ENCODE peak calls at places on chromosomes 3 and 15, in four cellular contexts. G is H9, Y is IMR-90, C is neuronal stem cell. L is an unnamed sample.

GRCh38 chr3:46831316-46831715 is 31.9 kb downstream of the MYL3 start:
- DNase-seq in G (no peak), Y (no peak), C (no peak), L (no peak)

GRCh38 chr3:185207931-185208746 is 45.7 kb downstream of the EHHADH start:
- DNase-seq in G (no peak), Y (peak; percentile 61), C (no peak), L (no peak)

GRCh38 chr3:179446501-179446900 is 4.8 kb downstream of the GNB4 start:
- DNase-seq in G (no peak), Y (peak; percentile 48), C (no peak), L (peak; percentile 75)

GRCh38 chr3:188049890-188050530 is 103.9 kb upstream of the LPP start:
- DNase-seq in G (no peak), Y (no peak), C (no peak), L (no peak)

GRCh38 chr3:142664819-142665218 is 59.0 kb upstream of the TRPC1 start:
- DNase-seq in G (no peak), Y (no peak), C (no peak), L (no peak)

GRCh38 chr3:184241447-184242296 is 7.1 kb downstream of the ALG3 start:
- DNase-seq in G (peak; percentile 61), Y (peak; percentile 21), C (no peak), L (peak; percentile 23)

GRCh38 chr3:178736300-178736699 is 200.1 kb downstream of the KCNMB2 start:
- DNase-seq in G (no peak), Y (no peak), C (no peak), L (no peak)

GRCh38 chr15:100229181-100230163 is 112.3 kb downstream of the ADAMTS17 start:
- DNase-seq in G (no peak), Y (no peak), C (no peak), L (no peak)

GRCh38 chr15:38211249-38211648 is 41.4 kb upstream of the SPRED1 start:
- DNase-seq in G (no peak), Y (no peak), C (no peak), L (no peak)

GRCh38 chr3:132595036-132595435 is 2.0 kb upstream of the ACKR4 start:
- DNase-seq in G (peak; percentile 32), Y (peak; percentile 66), C (peak; percentile 5), L (peak; percentile 68)

GRCh38 chr3:33058780-33059179 is 38.2 kb downstream of the GLB1 start:
- DNase-seq in G (no peak), Y (no peak), C (no peak), L (no peak)

GRCh38 chr15:41512512-41513281 is 930 bp downstream of the LTK start:
- DNase-seq in G (no peak), Y (no peak), C (no peak), L (no peak)

GRCh38 chr15:66833372-66833771 is 131.3 kb downstream of the SMAD6 start:
- DNase-seq in G (no peak), Y (no peak), C (no peak), L (peak; percentile 47)

GRCh38 chr3:106130384-106131084 is 261.7 kb upstream of the CBLB start:
- DNase-seq in G (no peak), Y (peak; percentile 87), C (no peak), L (peak; percentile 79)
- H2BK120ac ChIP-seq in G (no peak overlapping the region), Y (peak overlapping the region; percentile 61), C (no peak overlapping the region), L (no peak overlapping the region)

GRCh38 chr3:25584011-25584789 is 80.5 kb downstream of the TOP2B start:
- DNase-seq in G (no peak), Y (no peak), C (no peak), L (no peak)

GRCh38 chr3:25581823-25582222 is 82.9 kb downstream of the TOP2B start:
- DNase-seq in G (no peak), Y (no peak), C (no peak), L (no peak)

GRCh38 chr3:25582242-25582641 is 82.5 kb downstream of the TOP2B start:
- DNase-seq in G (no peak), Y (peak; percentile 96), C (no peak), L (peak; percentile 54)

GRCh38 chr3:25581335-25581734 is 83.4 kb downstream of the TOP2B start:
- DNase-seq in G (no peak), Y (no peak), C (no peak), L (no peak)

DNA sequence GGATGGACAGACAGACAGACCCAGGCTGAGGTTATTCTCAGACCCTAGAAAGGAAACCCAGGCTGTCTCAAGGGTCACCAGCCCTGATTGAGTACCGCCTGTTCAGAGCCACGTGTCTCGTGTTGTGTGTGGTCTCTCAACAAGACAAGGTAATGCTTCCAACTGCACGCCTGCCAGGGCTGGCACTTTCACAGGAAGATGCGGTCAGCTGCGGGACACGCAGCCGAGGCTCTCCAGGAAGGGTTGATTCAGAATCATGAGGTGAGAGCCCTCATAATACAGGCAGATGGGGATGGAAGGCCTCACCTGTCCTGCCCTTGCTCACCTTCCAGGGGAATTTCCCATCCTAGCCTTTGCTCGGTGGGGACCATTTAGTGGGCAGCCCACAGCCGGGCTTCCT is 81.4 kb downstream of the TOP2B start:
- DNase-seq in G (no peak), Y (no peak), C (no peak), L (no peak)
- H3K4ac ChIP-seq in G (no peak overlapping the region), Y (peak overlapping the region; percentile 27), C (no peak overlapping the region), L (no peak overlapping the region)

GRCh38 chr15:74191798-74192197 is 10.8 kb downstream of the STRA6 start:
- DNase-seq in G (no peak), Y (no peak), C (no peak), L (no peak)
- H2BK5ac ChIP-seq in G (no peak overlapping the region), Y (no peak overlapping the region), C (peak overlapping the region; percentile 80), L (no peak overlapping the region)

DNA sequence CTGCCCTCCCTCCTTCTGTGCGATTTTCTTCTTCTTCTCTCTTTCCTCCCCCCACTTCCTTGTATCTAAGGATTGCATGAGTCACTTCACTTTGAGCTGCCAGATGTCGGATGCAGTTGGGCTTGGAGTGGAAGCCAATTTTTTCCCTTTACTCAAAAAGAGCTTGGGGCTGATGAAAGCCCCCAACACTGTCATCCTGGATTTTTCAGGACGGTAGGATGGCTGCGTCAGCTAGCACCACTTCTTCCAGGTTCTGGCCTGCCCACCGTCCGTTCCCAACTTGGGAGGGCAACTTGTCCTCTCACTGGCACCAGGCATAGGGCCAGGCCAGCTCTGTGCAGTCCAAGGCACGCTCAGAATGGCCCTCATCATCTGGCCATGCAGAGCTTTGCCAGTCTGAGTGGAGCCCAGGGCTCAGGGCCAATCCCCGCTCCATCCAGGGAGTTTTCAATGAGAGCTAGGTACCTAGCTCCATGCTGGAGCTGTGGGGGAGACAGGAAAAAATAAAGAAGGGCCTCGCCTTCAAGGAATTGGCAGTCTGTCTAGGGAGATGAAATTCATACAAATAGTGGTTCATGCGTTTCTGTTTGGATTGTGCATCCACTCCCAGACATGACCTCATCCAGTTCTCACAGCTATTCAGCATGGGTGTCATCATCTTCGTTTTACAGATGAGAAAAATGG is 47.7 kb upstream of the INSYN1 start:
- DNase-seq in G (no peak), Y (peak; percentile 87), C (no peak), L (no peak)
- H2BK120ac ChIP-seq in G (no peak overlapping the region), Y (peak overlapping the region; percentile 64), C (no peak overlapping the region), L (no peak overlapping the region)

DNA sequence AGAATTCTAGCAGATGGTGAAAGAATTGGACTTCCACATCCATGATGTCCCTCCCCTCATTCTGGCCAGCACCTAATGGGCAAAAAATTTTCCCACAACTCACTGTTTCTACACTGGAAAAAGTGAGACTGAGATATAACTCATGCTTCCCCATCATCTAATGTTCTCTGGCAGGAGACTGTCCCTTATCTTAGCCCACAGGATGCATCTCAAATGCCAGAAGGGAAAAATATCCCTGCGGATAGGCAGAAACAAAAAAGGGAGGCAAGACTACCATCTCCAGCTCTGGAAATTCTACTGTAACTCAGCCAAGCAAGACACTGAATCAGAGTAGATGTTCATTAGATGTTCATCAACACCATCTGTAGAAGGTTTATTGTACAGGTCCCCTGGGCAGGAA is 58.6 kb downstream of the DLG1 start:
- DNase-seq in G (no peak), Y (no peak), C (no peak), L (no peak)
- H3K4ac ChIP-seq in G (no peak overlapping the region), Y (no peak overlapping the region), C (no peak overlapping the region), L (no peak overlapping the region)

L was measured in mesendoderm.